ENCODE peak calls at places on chromosomes 2 and 18, in seven cellular contexts. K is posterior cingulate gyrus; W is NT2/D1; I is A172; R is effector CD4-positive, alpha-beta T cell; A is brain microvascular endothelial cell; H is Right ventricle myocardium superior. D is an unnamed sample.

GRCh38 chr2:112692496-112692911 is 28.3 kb upstream of the NT5DC4 start:
- DNase-seq in W (peak), H (peak), I (peak), K (no peak), A (peak), R (no peak), D (no peak)

GRCh38 chr2:215540646-215541045 is 104.8 kb upstream of the FN1 start:
- DNase-seq in W (no peak), H (no peak), K (no peak), I (peak), A (peak), R (no peak), D (no peak)

GRCh38 chr2:145119225-145119624 is 599.3 kb upstream of the ZEB2 start:
- DNase-seq in I (no peak), K (no peak), R (no peak), W (no peak), A (no peak), H (no peak), D (no peak)

GRCh38 chr2:44120428-44120827 is 48.2 kb upstream of the PPM1B start:
- DNase-seq in R (no peak), A (peak), K (no peak), I (peak), H (no peak), W (no peak), D (no peak)

GRCh38 chr2:64652231-64653173 is 1.2 kb downstream of the SERTAD2 start:
- DNase-seq in I (peak), W (no peak), H (peak), R (no peak), A (no peak), K (no peak), D (no peak)

GRCh38 chr18:31891566-31891965 is 51.4 kb downstream of the TRAPPC8 start:
- DNase-seq in K (no peak), W (no peak), R (no peak), H (no peak), A (no peak), I (no peak), D (no peak)

GRCh38 chr18:26286008-26286407 is 59.8 kb downstream of the TAF4B start:
- DNase-seq in K (no peak), R (no peak), I (no peak), W (no peak), H (no peak), A (no peak), D (no peak)

GRCh38 chr2:169640104-169640503 is 54.1 kb downstream of the CFAP210 start:
- DNase-seq in R (no peak), H (no peak), I (no peak), A (no peak), K (no peak), W (no peak), D (no peak)